ENCODE peak calls at places on chromosome 21, in five cellular contexts. L, C, G, F and Q are unnamed samples. For H3K27me3, the result is how much of the 10 kb centered on the place peaks cover.

GRCh38 chr21:34938079-34938764 is 110.9 kb downstream of the RUNX1 start:
- DNase-seq in L (no peak), C (peak), G (no peak), F (no peak), Q (peak)

GRCh38 chr21:25970254-25970930 is 200.2 kb downstream of the APP start:
- DNase-seq in L (no peak), C (no peak), G (no peak), F (peak), Q (no peak)

GRCh38 chr21:9735421-9735961 is 785.9 kb upstream of the TPTE start:
- DNase-seq in L (no peak), C (no peak), G (peak), F (no peak), Q (no peak)

GRCh38 chr21:26964379-26964778 is 2.5 kb downstream of the ADAMTS5 start:
- DNase-seq in L (peak), C (no peak), G (peak), F (no peak), Q (no peak)

GRCh38 chr21:14538477-14538876 is 7.6 kb downstream of the SAMSN1 start:
- DNase-seq in L (no peak), C (no peak), G (no peak), F (no peak), Q (no peak)

GRCh38 chr21:26388731-26389231 is 184.3 kb downstream of the CYYR1 start:
- DNase-seq in L (no peak), C (peak), G (no peak), F (no peak), Q (peak)

GRCh38 chr21:46119565-46120271 is 21.8 kb downstream of the COL6A2 start:
- DNase-seq in L (peak), C (no peak), G (peak), F (no peak), Q (no peak)

GRCh38 chr21:15849161-15849560 is 119.4 kb downstream of the USP25 start:
- DNase-seq in L (no peak), C (no peak), G (no peak), F (no peak), Q (no peak)

GRCh38 chr21:15210235-15210678 is 145.5 kb upstream of the NRIP1 start:
- DNase-seq in L (no peak), C (peak), G (no peak), F (no peak), Q (peak)

GRCh38 chr21:46624050-46624449 is 11.4 kb upstream of the PRMT2 start:
- DNase-seq in L (no peak), C (no peak), G (no peak), F (no peak), Q (no peak)

GRCh38 chr21:41851090-41851790 is 27.9 kb downstream of the PRDM15 start:
- DNase-seq in L (no peak), C (no peak), G (no peak), F (no peak), Q (no peak)
- H3K27me3 ChIP-seq in L (under half), C (under half), G (under half), F (under half), Q (under half)

GRCh38 chr21:44929242-44929798 is 8.6 kb upstream of the ITGB2 start:
- DNase-seq in L (no peak), C (no peak), G (no peak), F (no peak), Q (no peak)
- H3K27me3 ChIP-seq in L (half or more), C (under half), G (under half), F (under half), Q (under half)

DNA sequence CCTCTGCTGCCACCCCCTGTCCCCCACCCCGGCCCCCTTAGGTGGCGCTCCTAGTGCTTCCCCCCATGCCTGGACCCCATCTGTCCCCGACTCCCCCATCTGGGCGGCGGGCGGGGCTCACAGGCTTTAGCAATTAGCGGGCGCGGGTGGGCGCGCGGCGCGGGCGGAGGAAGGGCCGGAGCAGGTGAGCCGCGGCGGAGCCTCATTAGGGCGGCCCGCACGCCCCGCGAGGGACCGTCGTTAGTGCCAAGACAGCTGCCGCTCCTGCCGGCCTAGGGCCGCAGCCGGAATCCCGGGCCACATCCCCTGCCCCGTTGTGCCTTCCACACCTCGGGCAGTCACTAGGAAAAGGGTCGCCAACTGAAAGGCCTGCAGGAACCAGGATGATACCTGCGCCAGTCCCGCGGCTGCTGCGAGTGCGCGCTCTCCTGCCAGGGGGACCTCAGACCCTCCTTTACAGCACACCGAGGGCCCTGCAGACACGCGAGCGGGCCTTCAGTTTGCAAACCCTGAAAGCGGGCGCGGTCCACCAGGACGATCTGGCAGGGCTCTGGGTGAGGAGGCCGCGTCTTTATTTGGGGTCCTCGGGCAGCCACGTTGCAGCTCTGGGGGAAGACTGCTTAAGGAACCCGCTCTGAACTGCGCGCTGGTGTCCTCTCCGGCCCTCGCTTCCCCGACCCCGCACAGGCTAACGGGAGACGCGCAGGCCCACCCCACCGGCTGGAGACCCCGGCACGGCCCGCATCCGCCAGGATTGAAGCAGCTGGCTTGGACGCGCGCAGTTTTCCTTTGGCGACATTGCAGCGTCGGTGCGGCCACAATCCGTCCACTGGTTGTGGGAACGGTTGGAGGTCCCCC is 7.6 kb downstream of the OLIG2 start:
- DNase-seq in L (peak), C (no peak), G (no peak), F (no peak), Q (no peak)
- H3K27me3 ChIP-seq in L (half or more), C (half or more), G (under half), F (half or more), Q (half or more)

GRCh38 chr21:43881283-43881682 is 16.3 kb downstream of the AGPAT3 start:
- DNase-seq in L (no peak), C (no peak), G (no peak), F (no peak), Q (no peak)
- H3K27me3 ChIP-seq in L (under half), C (under half), G (under half), F (under half), Q (under half)

GRCh38 chr21:37146320-37147225 is 73.5 kb downstream of the TTC3 start:
- DNase-seq in L (no peak), C (no peak), G (no peak), F (no peak), Q (no peak)
- H3K27me3 ChIP-seq in L (under half), C (under half), G (under half), F (under half), Q (under half)

GRCh38 chr21:38455403-38455802 is 42.9 kb downstream of the ERG start:
- DNase-seq in L (no peak), C (no peak), G (no peak), F (no peak), Q (no peak)
- H3K27me3 ChIP-seq in L (under half), C (under half), G (under half), F (under half), Q (under half)

GRCh38 chr21:38795475-38795874 is 10.3 kb upstream of the ETS2 start:
- DNase-seq in L (no peak), C (no peak), G (no peak), F (no peak), Q (no peak)

GRCh38 chr21:38793060-38793459 is 12.7 kb upstream of the ETS2 start:
- DNase-seq in L (no peak), C (no peak), G (no peak), F (no peak), Q (no peak)

GRCh38 chr21:38793926-38794713 is 11.6 kb upstream of the ETS2 start:
- DNase-seq in L (no peak), C (no peak), G (no peak), F (no peak), Q (no peak)

GRCh38 chr21:38796426-38796825 is 9.3 kb upstream of the ETS2 start:
- DNase-seq in L (no peak), C (no peak), G (no peak), F (no peak), Q (no peak)

GRCh38 chr21:38794978-38795377 is 10.8 kb upstream of the ETS2 start:
- DNase-seq in L (no peak), C (no peak), G (no peak), F (no peak), Q (no peak)
- H3K27me3 ChIP-seq in L (under half), C (under half), G (under half), F (under half), Q (under half)

GRCh38 chr21:18959817-18960216 is 556.2 kb upstream of the TMPRSS15 start:
- DNase-seq in L (no peak), C (no peak), G (no peak), F (no peak), Q (no peak)

GRCh38 chr21:18951291-18952038 is 547.9 kb upstream of the TMPRSS15 start:
- DNase-seq in L (peak), C (no peak), G (no peak), F (no peak), Q (peak)

GRCh38 chr21:18950045-18950740 is 546.6 kb upstream of the TMPRSS15 start:
- DNase-seq in L (no peak), C (no peak), G (no peak), F (no peak), Q (no peak)

GRCh38 chr21:18954415-18954972 is 550.9 kb upstream of the TMPRSS15 start:
- DNase-seq in L (no peak), C (no peak), G (no peak), F (no peak), Q (no peak)
- H3K27me3 ChIP-seq in L (under half), C (under half), G (under half), F (under half), Q (under half)

GRCh38 chr21:35996217-35996616 is 64.1 kb downstream of the SETD4 start:
- DNase-seq in L (no peak), C (no peak), G (no peak), F (no peak), Q (no peak)

GRCh38 chr21:35994605-35995004 is 65.7 kb downstream of the SETD4 start:
- DNase-seq in L (no peak), C (no peak), G (no peak), F (no peak), Q (no peak)

GRCh38 chr21:35991131-35991530 is 69.2 kb downstream of the SETD4 start:
- DNase-seq in L (no peak), C (no peak), G (no peak), F (no peak), Q (no peak)

GRCh38 chr21:35993875-35994490 is 66.3 kb downstream of the SETD4 start:
- DNase-seq in L (no peak), C (no peak), G (no peak), F (no peak), Q (no peak)

DNA sequence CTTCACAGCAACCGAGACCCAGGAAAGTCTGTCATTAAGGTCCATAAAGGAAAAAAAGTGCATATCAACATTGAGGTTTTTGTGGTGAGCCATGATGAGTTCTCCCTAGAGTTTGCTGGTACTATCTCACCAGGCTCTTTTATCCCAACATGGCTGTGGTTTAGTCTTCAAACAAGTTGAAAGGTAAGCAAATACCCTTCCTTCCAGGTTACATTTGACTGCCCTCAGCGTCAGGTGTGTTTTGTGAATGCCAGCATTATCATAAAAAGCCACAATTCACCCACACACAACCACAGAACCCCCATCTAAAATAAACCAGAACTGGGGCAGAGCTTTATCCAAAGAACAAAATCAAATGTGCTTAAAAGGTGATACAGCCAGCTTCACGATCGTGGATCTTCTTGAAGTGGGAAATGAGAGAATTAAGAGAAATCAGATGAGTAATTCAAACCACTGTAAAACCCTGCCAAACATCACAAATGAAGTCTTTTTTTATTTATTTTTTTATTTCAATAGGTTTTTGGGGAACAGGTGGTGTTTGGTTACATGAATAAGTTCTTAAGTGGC is 64.7 kb downstream of the SETD4 start:
- DNase-seq in L (no peak), C (peak), G (no peak), F (no peak), Q (no peak)
- H3K27me3 ChIP-seq in L (under half), C (under half), G (under half), F (under half), Q (under half)